ENCODE peak calls at places on chromosomes 6 and 20, in four cellular contexts. K, M, E and C are unnamed samples.

GRCh38 chr20:51624157-51624731 is 81.7 kb upstream of the NFATC2 start:
- DNase-seq in K (peak), M (peak), E (no peak), C (peak)

GRCh38 chr20:19928379-19929360 is 88.5 kb upstream of the NAA20 start:
- DNase-seq in K (no peak), M (no peak), E (no peak), C (no peak)

GRCh38 chr6:45538636-45539035 is 160.9 kb upstream of the SUPT3H start:
- DNase-seq in K (no peak), M (no peak), E (no peak), C (no peak)

GRCh38 chr6:113351183-113351834 is 505.8 kb upstream of the MARCKS start:
- DNase-seq in K (no peak), M (no peak), E (no peak), C (no peak)

GRCh38 chr20:23293689-23294088 is 56.9 kb upstream of the NXT1 start:
- DNase-seq in K (no peak), M (no peak), E (no peak), C (no peak)

GRCh38 chr6:97187951-97188350 is 95.1 kb downstream of the MMS22L start:
- DNase-seq in K (no peak), M (no peak), E (no peak), C (no peak)

GRCh38 chr6:137666202-137666774 is 172.1 kb upstream of the OLIG3 start:
- DNase-seq in K (no peak), M (no peak), E (no peak), C (no peak)

GRCh38 chr6:6603317-6603716 is 14.8 kb downstream of the LY86 start:
- DNase-seq in K (no peak), M (no peak), E (no peak), C (no peak)

GRCh38 chr20:5393218-5393870 is 76.6 kb upstream of the PROKR2 start:
- DNase-seq in K (no peak), M (no peak), E (no peak), C (no peak)

GRCh38 chr6:91483415-91483814 is 896.5 kb upstream of the MAP3K7 start:
- DNase-seq in K (no peak), M (no peak), E (no peak), C (no peak)

GRCh38 chr6:149131891-149132290 is 185.6 kb upstream of the TAB2 start:
- DNase-seq in K (no peak), M (no peak), E (no peak), C (no peak)

GRCh38 chr20:51360451-51361230 is 181.9 kb downstream of the NFATC2 start:
- DNase-seq in K (no peak), M (no peak), E (no peak), C (no peak)

GRCh38 chr6:159086033-159086618 is 41.3 kb upstream of the TAGAP start:
- DNase-seq in K (no peak), M (no peak), E (no peak), C (no peak)

GRCh38 chr6:159085396-159085895 is 40.7 kb upstream of the TAGAP start:
- DNase-seq in K (no peak), M (no peak), E (no peak), C (no peak)

GRCh38 chr6:159083146-159083545 is 38.4 kb upstream of the TAGAP start:
- DNase-seq in K (no peak), M (no peak), E (no peak), C (no peak)

GRCh38 chr6:159082039-159082815 is 37.4 kb upstream of the TAGAP start:
- DNase-seq in K (no peak), M (no peak), E (no peak), C (no peak)

GRCh38 chr6:159084493-159085091 is 39.8 kb upstream of the TAGAP start:
- DNase-seq in K (no peak), M (no peak), E (no peak), C (no peak)
- TF ChIP-seq SPI1 in K (no peak), M (no peak), E (no peak), C (no peak)

GRCh38 chr6:30066577-30067459 is at the start of gene PPP1R11:
- DNase-seq in K (peak), M (peak), E (peak), C (peak)
- TF ChIP-seq POLR2AphosphoS5 in K (peak), M (peak), E (peak), C (peak)

GRCh38 chr6:135181333-135182119 is 418 bp downstream of the MYB start:
- DNase-seq in K (no peak), M (no peak), E (no peak), C (no peak)

GRCh38 chr6:135182993-135183531 is 2.0 kb downstream of the MYB start:
- DNase-seq in K (peak), M (peak), E (no peak), C (peak)

GRCh38 chr6:135182120-135182992 is 1.2 kb downstream of the MYB start:
- DNase-seq in K (peak), M (no peak), E (no peak), C (no peak)

GRCh38 chr6:135179920-135180457 is 1.1 kb upstream of the MYB start:
- DNase-seq in K (no peak), M (no peak), E (no peak), C (no peak)

DNA sequence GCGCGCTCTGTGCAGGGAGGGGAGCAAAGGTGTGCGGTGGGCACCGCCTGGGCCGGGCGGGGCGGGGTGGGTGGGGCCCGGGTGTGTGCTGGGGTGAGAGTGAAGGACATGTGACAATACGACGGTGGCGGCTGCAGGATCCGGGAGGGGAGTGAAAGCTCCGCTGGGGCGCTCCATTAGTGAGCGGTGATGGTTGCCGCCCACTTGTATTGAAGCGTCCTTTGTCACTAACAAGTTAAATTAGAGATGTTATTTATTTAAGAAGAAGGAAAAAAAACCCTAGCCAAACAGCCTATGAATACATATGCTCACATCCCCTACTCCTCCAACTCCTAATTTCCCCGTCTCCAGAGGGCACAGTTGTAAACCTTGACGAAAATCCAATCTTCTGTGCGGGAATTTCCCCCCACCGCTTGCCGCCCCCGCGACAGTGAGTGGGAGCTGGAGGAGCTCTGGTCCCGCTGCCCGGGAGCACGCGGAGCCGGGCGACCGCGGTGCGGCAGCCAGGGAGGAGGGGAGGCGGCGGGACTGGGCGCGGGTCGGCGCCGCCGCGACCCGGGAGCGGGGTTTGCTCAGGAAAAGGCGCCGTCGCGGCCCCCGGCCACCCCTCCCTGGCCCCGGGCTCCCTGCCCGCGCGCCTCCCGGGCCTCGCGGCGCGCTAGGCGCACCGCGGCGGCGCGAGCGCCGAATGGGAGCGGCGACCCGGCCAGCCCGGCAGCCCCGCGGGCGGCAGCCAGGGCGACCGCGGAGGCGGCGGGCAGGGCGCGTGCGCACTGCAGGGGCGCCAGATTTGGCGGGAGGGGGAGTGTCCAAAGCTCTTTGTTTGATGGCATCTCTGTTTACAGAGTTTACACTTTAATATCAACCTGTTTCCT is at the start of gene MYB:
- DNase-seq in K (peak), M (peak), E (no peak), C (no peak)
- TF ChIP-seq SPI1 in K (no peak), M (no peak), E (no peak), C (no peak)

GRCh38 chr6:158813032-158813431 is 6.1 kb downstream of the EZR start:
- DNase-seq in K (no peak), M (no peak), E (no peak), C (no peak)
- TF ChIP-seq POLR2AphosphoS5 in K (peak), M (peak), E (peak), C (no peak)

GRCh38 chr6:116840091-116840490 is 11.2 kb upstream of the GPRC6A start:
- DNase-seq in K (peak), M (no peak), E (no peak), C (peak)
- TF ChIP-seq SPI1 in K (no peak), M (peak), E (no peak), C (no peak)

DNA sequence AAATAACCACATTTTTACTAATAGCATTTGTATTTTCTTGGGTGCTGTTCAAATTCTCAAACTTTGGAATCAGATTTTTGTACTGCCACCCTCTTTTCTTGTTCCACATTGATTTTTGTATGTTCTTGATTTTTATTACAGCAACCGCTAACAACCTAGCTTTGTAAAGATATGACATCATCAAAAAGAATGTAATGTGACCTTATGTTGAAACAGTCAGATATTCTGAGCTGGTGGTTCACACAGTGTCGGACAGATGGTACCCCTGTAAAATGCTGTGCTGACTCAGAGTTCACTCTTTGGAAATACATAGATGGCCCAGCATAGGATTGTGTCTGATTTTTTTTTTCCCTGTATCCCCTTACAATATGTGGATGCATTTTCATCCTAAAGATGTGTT is 118.9 kb downstream of the QKI start:
- DNase-seq in K (no peak), M (no peak), E (no peak), C (peak)
- TF ChIP-seq POLR2AphosphoS5 in K (no peak), M (no peak), E (no peak), C (no peak)